ENCODE peak calls at places on chromosomes 3 and 15, in five cellular contexts. I is hypothalamus, Y is lower leg skin, X is kidney epithelial cell, K is HS-5. Q is an unnamed sample.
A peak's percentile ranks its signal among the peaks of the same experiment; 100 is the strongest.

GRCh38 chr3:12479919-12480425 is 4.3 kb upstream of the TSEN2 start:
- DNase-seq in I (no peak), Y (no peak), X (no peak), K (no peak), Q (no peak)

GRCh38 chr15:39554746-39555387 is 26.0 kb upstream of the THBS1 start:
- DNase-seq in I (no peak), Y (no peak), X (no peak), K (no peak), Q (no peak)

GRCh38 chr3:36446230-36446629 is 65.9 kb downstream of the STAC start:
- DNase-seq in I (no peak), Y (no peak), X (no peak), K (no peak), Q (no peak)

GRCh38 chr3:87173776-87174175 is 53.3 kb upstream of the CHMP2B start:
- DNase-seq in I (no peak), Y (no peak), X (no peak), K (no peak), Q (no peak)

GRCh38 chr3:4949004-4949403 is 30.2 kb upstream of the BHLHE40 start:
- DNase-seq in I (no peak), Y (no peak), X (no peak), K (no peak), Q (no peak)

GRCh38 chr15:98416222-98416835 is 232.0 kb upstream of the IGF1R start:
- DNase-seq in I (no peak), Y (no peak), X (no peak), K (no peak), Q (no peak)

GRCh38 chr15:69780374-69780773 is 317.3 kb downstream of the TLE3 start:
- DNase-seq in I (no peak), Y (no peak), X (no peak), K (no peak), Q (no peak)

GRCh38 chr3:190514163-190515153 is 573 bp downstream of the IL1RAP start:
- DNase-seq in I (peak; percentile 19), Y (no peak), X (no peak), K (no peak), Q (peak; percentile 67)

GRCh38 chr15:90595760-90596155 is 66.0 kb downstream of the CRTC3 start:
- DNase-seq in I (no peak), Y (no peak), X (no peak), K (no peak), Q (no peak)

GRCh38 chr3:172379372-172379771 is 68.9 kb downstream of the GHSR start:
- DNase-seq in I (no peak), Y (no peak), X (no peak), K (no peak), Q (no peak)

GRCh38 chr3:4750306-4751056 is 228.8 kb upstream of the BHLHE40 start:
- DNase-seq in I (no peak), Y (no peak), X (no peak), K (no peak), Q (no peak)

GRCh38 chr15:89690276-89691218 is at the start of the genes PEX11A and WDR93:
- DNase-seq in I (peak; percentile 29), Y (peak; percentile 75), X (peak; percentile 29), K (peak; percentile 28), Q (peak; percentile 78)

GRCh38 chr3:194905696-194906095 is 220.0 kb downstream of the FAM43A start:
- DNase-seq in I (no peak), Y (no peak), X (peak; percentile 12), K (peak; percentile 40), Q (no peak)

GRCh38 chr3:149736180-149737100 is 15.8 kb downstream of the COMMD2 start:
- DNase-seq in I (no peak), Y (no peak), X (peak; percentile 84), K (no peak), Q (no peak)

GRCh38 chr3:71052725-71053124 is 530.8 kb downstream of the FOXP1 start:
- DNase-seq in I (no peak), Y (no peak), X (no peak), K (no peak), Q (no peak)

GRCh38 chr3:130878464-130878863 is 15.4 kb upstream of the ATP2C1 start:
- DNase-seq in I (no peak), Y (no peak), X (no peak), K (no peak), Q (no peak)

GRCh38 chr15:91973481-91973880 is 120.0 kb downstream of the SLCO3A1 start:
- DNase-seq in I (no peak), Y (no peak), X (no peak), K (no peak), Q (no peak)

GRCh38 chr3:152278674-152279427 is 10.1 kb downstream of the MBNL1 start:
- DNase-seq in I (no peak), Y (no peak), X (no peak), K (no peak), Q (no peak)

GRCh38 chr3:195147649-195148121 is 123.3 kb downstream of the XXYLT1 start:
- DNase-seq in I (no peak), Y (no peak), X (no peak), K (no peak), Q (no peak)

GRCh38 chr15:44673639-44674038 is 10.2 kb upstream of the SPG11 start:
- DNase-seq in I (no peak), Y (no peak), X (no peak), K (no peak), Q (no peak)

GRCh38 chr3:23710555-23710954 is 95.2 kb upstream of the UBE2E1 start:
- DNase-seq in I (no peak), Y (no peak), X (peak; percentile 65), K (no peak), Q (no peak)

GRCh38 chr15:94882071-94882712 is 650.8 kb downstream of the MCTP2 start:
- DNase-seq in I (no peak), Y (no peak), X (no peak), K (no peak), Q (no peak)

GRCh38 chr3:111715911-111716523 is 120.9 kb upstream of the ZBED2 start:
- DNase-seq in I (no peak), Y (peak; percentile 41), X (no peak), K (no peak), Q (no peak)

GRCh38 chr15:86103825-86104224 is 24.2 kb downstream of the AGBL1 start:
- DNase-seq in I (no peak), Y (no peak), X (no peak), K (no peak), Q (no peak)

GRCh38 chr15:66921319-66921718 is 144.1 kb upstream of the SMAD3 start:
- DNase-seq in I (no peak), Y (no peak), X (no peak), K (no peak), Q (no peak)

GRCh38 chr3:42562047-42562907 is 19.5 kb downstream of the SEC22C start:
- DNase-seq in I (no peak), Y (no peak), X (no peak), K (no peak), Q (no peak)

GRCh38 chr15:60945196-60945595 is 283.9 kb downstream of the RORA start:
- DNase-seq in I (no peak), Y (no peak), X (no peak), K (no peak), Q (no peak)